ENCODE peak calls at places on chromosome 10, in ten cellular contexts. Y, J, M, Q, K, D, W, X, F and N are unnamed samples.

GRCh38 chr10:23280420-23281043 is 64.1 kb downstream of the C10orf67 start:
- DNase-seq in Y (no peak), J (no peak), M (no peak), Q (no peak), K (no peak), D (peak; percentile 71), W (no peak), X (peak; percentile 64), F (no peak), N (peak; percentile 50)

GRCh38 chr10:8055420-8056349 is 1.2 kb downstream of the GATA3 start:
- DNase-seq in Y (peak; percentile 87), J (no peak), M (no peak), Q (no peak), K (no peak), D (no peak), W (no peak), X (peak; percentile 74), F (no peak), N (no peak)

GRCh38 chr10:117075064-117075463 is 63.0 kb downstream of the VAX1 start:
- DNase-seq in Y (no peak), J (no peak), M (no peak), Q (no peak), K (no peak), D (no peak), W (no peak), X (no peak), F (no peak), N (no peak)

GRCh38 chr10:123427386-123427785 is 238.8 kb upstream of the GPR26 start:
- DNase-seq in Y (no peak), J (no peak), M (peak; percentile 50), Q (no peak), K (no peak), D (no peak), W (no peak), X (no peak), F (no peak), N (no peak)

GRCh38 chr10:101485681-101486554 is 102.1 kb downstream of the POLL start:
- DNase-seq in Y (no peak), J (no peak), M (no peak), Q (no peak), K (no peak), D (no peak), W (peak; percentile 17), X (no peak), F (no peak), N (no peak)

GRCh38 chr10:32182476-32182875 is 126.3 kb upstream of the KIF5B start:
- DNase-seq in Y (no peak), J (no peak), M (no peak), Q (no peak), K (no peak), D (no peak), W (no peak), X (no peak), F (no peak), N (no peak)

GRCh38 chr10:26837139-26837538 is 23.6 kb downstream of the ABI1 start:
- DNase-seq in Y (no peak), J (no peak), M (no peak), Q (no peak), K (no peak), D (no peak), W (no peak), X (no peak), F (no peak), N (no peak)

GRCh38 chr10:65931291-65932080 is 994.4 kb upstream of the LRRTM3 start:
- DNase-seq in Y (no peak), J (no peak), M (no peak), Q (no peak), K (no peak), D (no peak), W (no peak), X (no peak), F (no peak), N (no peak)

GRCh38 chr10:17710181-17710580 is 41.8 kb upstream of the TMEM236 start:
- DNase-seq in Y (no peak), J (no peak), M (no peak), Q (no peak), K (no peak), D (no peak), W (no peak), X (no peak), F (no peak), N (no peak)

GRCh38 chr10:69246581-69247312 is 26.6 kb downstream of the HKDC1 start:
- DNase-seq in Y (no peak), J (no peak), M (no peak), Q (no peak), K (no peak), D (no peak), W (no peak), X (no peak), F (no peak), N (no peak)

GRCh38 chr10:79072041-79072441 is 3.3 kb downstream of the ZMIZ1 start:
- DNase-seq in Y (no peak), J (no peak), M (no peak), Q (no peak), K (no peak), D (no peak), W (no peak), X (no peak), F (no peak), N (no peak)

GRCh38 chr10:123027861-123028260 is 19.1 kb downstream of the ACADSB start:
- DNase-seq in Y (no peak), J (no peak), M (no peak), Q (no peak), K (no peak), D (no peak), W (no peak), X (no peak), F (no peak), N (no peak)

GRCh38 chr10:113199459-113199858 is 249.4 kb downstream of the TCF7L2 start:
- DNase-seq in Y (no peak), J (no peak), M (no peak), Q (no peak), K (no peak), D (no peak), W (no peak), X (no peak), F (no peak), N (no peak)

GRCh38 chr10:99676435-99676834 is 17.1 kb downstream of the ENTPD7 start:
- DNase-seq in Y (no peak), J (no peak), M (no peak), Q (no peak), K (no peak), D (no peak), W (no peak), X (no peak), F (no peak), N (no peak)

GRCh38 chr10:30493609-30494530 is 59.9 kb downstream of the MAP3K8 start:
- DNase-seq in Y (peak; percentile 80), J (no peak), M (peak; percentile 83), Q (no peak), K (no peak), D (no peak), W (peak; percentile 61), X (no peak), F (peak; percentile 50), N (no peak)

GRCh38 chr10:121324678-121325213 is 273.5 kb downstream of the FGFR2 start:
- DNase-seq in Y (no peak), J (peak; percentile 19), M (no peak), Q (no peak), K (no peak), D (no peak), W (no peak), X (no peak), F (no peak), N (no peak)

GRCh38 chr10:100528885-100529472 is 692 bp downstream of the NDUFB8 start:
- DNase-seq in Y (no peak), J (no peak), M (no peak), Q (no peak), K (no peak), D (no peak), W (no peak), X (no peak), F (no peak), N (no peak)

GRCh38 chr10:104246981-104247380 is 7.7 kb upstream of the GSTO1 start:
- DNase-seq in Y (no peak), J (no peak), M (no peak), Q (no peak), K (no peak), D (no peak), W (no peak), X (no peak), F (peak; percentile 44), N (no peak)

GRCh38 chr10:35446439-35446838 is 110.1 kb downstream of the CCNY start:
- DNase-seq in Y (no peak), J (no peak), M (no peak), Q (no peak), K (no peak), D (no peak), W (no peak), X (no peak), F (no peak), N (no peak)
- H3K4me1 ChIP-seq in Y (peaks cover 62% of the 10 kb centered on the region), J (no peaks in the 10 kb centered on the region), M (peaks cover 2% of the 10 kb centered on the region), Q (peaks cover 42% of the 10 kb centered on the region), K (peaks cover 51% of the 10 kb centered on the region), D (peaks cover 7% of the 10 kb centered on the region), W (peaks cover 53% of the 10 kb centered on the region), X (peaks cover 7% of the 10 kb centered on the region), F (peaks cover 32% of the 10 kb centered on the region), N (peaks cover 12% of the 10 kb centered on the region)

GRCh38 chr10:133086247-133086646 is 1.5 kb upstream of the ADGRA1 start:
- DNase-seq in Y (no peak), J (no peak), M (no peak), Q (no peak), K (no peak), D (no peak), W (no peak), X (no peak), F (no peak), N (no peak)
- H3K27me3 ChIP-seq in Y (peaks cover 90% of the 10 kb centered on the region), J (peaks cover 44% of the 10 kb centered on the region), M (no peaks in the 10 kb centered on the region), Q (peaks cover 73% of the 10 kb centered on the region), K (no peaks in the 10 kb centered on the region), D (peaks cover 18% of the 10 kb centered on the region), W (peaks cover 35% of the 10 kb centered on the region), X (peaks cover 26% of the 10 kb centered on the region), F (no peaks in the 10 kb centered on the region), N (peaks cover 16% of the 10 kb centered on the region)

DNA sequence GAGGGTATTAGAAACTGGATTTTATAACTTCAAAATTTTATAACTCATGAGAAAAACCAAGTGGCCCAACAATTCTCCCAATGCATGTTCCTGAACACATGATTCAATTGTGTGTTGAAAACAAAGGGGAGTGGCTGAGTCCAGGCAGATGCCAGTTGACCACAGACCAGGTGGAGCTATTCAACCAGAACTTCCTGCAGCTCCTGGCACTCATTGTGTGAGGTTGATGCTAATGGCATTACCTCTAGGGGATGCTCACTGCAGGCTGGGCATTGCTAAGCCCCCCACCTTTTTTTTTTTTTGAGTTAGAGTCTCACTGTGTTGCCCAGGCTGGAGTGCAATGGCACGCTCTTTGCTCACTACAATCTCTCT is 20.3 kb downstream of the MYOF start:
- DNase-seq in Y (no peak), J (no peak), M (no peak), Q (peak; percentile 48), K (no peak), D (no peak), W (no peak), X (no peak), F (no peak), N (no peak)
- H3K9me3 ChIP-seq in Y (no peaks in the 10 kb centered on the region), J (no peaks in the 10 kb centered on the region), M (no peaks in the 10 kb centered on the region), Q (no peaks in the 10 kb centered on the region), K (no peaks in the 10 kb centered on the region), D (no peaks in the 10 kb centered on the region), W (no peaks in the 10 kb centered on the region), X (no peaks in the 10 kb centered on the region), F (no peaks in the 10 kb centered on the region), N (no peaks in the 10 kb centered on the region)

DNA sequence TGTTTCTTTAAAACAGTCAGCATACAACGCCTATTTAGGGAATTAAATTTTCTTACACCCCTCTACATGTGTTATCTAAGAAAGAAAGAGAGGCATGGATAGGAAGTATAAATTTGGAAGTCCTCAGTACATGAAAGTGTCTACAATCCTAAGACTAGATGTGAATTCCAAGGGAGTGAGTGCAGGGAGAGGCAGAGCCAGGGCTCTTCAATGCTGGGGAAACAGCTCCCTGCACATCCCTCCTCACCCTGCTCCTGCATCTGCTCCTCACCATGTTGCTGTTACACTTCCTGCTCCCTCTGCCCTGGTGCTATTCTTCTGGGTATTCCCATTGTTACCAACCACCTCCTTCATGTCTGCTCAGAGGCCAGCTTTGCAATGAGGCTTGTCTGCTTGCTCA is 229.1 kb upstream of the AKR1E2 start:
- DNase-seq in Y (no peak), J (no peak), M (no peak), Q (no peak), K (no peak), D (no peak), W (no peak), X (no peak), F (no peak), N (no peak)
- H3K4me1 ChIP-seq in Y (no peaks in the 10 kb centered on the region), J (no peaks in the 10 kb centered on the region), M (no peaks in the 10 kb centered on the region), Q (no peaks in the 10 kb centered on the region), K (no peaks in the 10 kb centered on the region), D (no peaks in the 10 kb centered on the region), W (no peaks in the 10 kb centered on the region), X (no peaks in the 10 kb centered on the region), F (no peaks in the 10 kb centered on the region), N (no peaks in the 10 kb centered on the region)